ENCODE peak calls at places on chromosome 19, in five cellular contexts. K is choroid plexus epithelial cell, B is right cardiac atrium, S is HFF-Myc, O is upper lobe of left lung. N is an unnamed sample.

GRCh38 chr19:48868196-48868886 is at the start of gene PLEKHA4:
- DNase-seq in S (no peak), K (peak), B (peak), O (peak), N (peak)

GRCh38 chr19:28468701-28469459 is 744.1 kb downstream of the UQCRFS1 start:
- DNase-seq in K (peak), S (no peak), B (no peak), O (peak), N (peak)

GRCh38 chr19:23916991-23917390 is 2.3 kb downstream of the ZNF726 start:
- DNase-seq in B (no peak), K (peak), O (no peak), S (no peak), N (no peak)

GRCh38 chr19:41174297-41174928 is 18.6 kb upstream of the CYP2S1 start:
- DNase-seq in O (no peak), B (no peak), K (no peak), S (no peak), N (no peak)

GRCh38 chr19:11963566-11964355 is 1.1 kb upstream of the ZNF763 start:
- DNase-seq in S (no peak), K (peak), O (peak), B (peak), N (peak)

GRCh38 chr19:57974434-57974833 is at the start of gene C19orf18:
- DNase-seq in S (no peak), B (no peak), K (no peak), O (no peak), N (no peak)

GRCh38 chr19:658059-658839 is 4.8 kb downstream of the RNF126 start:
- DNase-seq in B (no peak), S (no peak), O (peak), K (no peak), N (no peak)

GRCh38 chr19:45402469-45403070 is 2.3 kb downstream of the PPP1R13L start:
- DNase-seq in O (peak), K (no peak), S (no peak), B (peak), N (no peak)

GRCh38 chr19:53910170-53910518 is 1.1 kb downstream of the CACNG7 start:
- DNase-seq in B (no peak), O (no peak), S (no peak), K (no peak), N (peak)

GRCh38 chr19:6047256-6047655 is 63.0 kb downstream of the RFX2 start:
- DNase-seq in O (peak), K (no peak), B (no peak), S (no peak), N (no peak)

GRCh38 chr19:49878744-49879070 is 1.2 kb downstream of the TBC1D17 start:
- DNase-seq in O (no peak), B (peak), K (no peak), S (no peak), N (no peak)
- H3K4me3 ChIP-seq in O (peak), B (no peak), K (no peak), S (peak), N (no peak)

GRCh38 chr19:35901854-35902661 is at the start of gene HCST:
- DNase-seq in O (no peak), K (no peak), S (no peak), B (no peak), N (no peak)
- H3K4me3 ChIP-seq in O (peak), K (peak), S (peak), B (no peak), N (no peak)

GRCh38 chr19:39704181-39705044 is at the start of gene LGALS14:
- DNase-seq in S (no peak), O (no peak), B (no peak), K (no peak), N (no peak)
- H3K4me3 ChIP-seq in S (no peak), O (no peak), B (no peak), K (no peak), N (no peak)

GRCh38 chr19:8340341-8341096 is 2.5 kb downstream of the KANK3 start:
- DNase-seq in K (no peak), B (peak), S (no peak), O (no peak), N (peak)
- H3K4me3 ChIP-seq in K (no peak), B (no peak), S (no peak), O (peak), N (no peak)

DNA sequence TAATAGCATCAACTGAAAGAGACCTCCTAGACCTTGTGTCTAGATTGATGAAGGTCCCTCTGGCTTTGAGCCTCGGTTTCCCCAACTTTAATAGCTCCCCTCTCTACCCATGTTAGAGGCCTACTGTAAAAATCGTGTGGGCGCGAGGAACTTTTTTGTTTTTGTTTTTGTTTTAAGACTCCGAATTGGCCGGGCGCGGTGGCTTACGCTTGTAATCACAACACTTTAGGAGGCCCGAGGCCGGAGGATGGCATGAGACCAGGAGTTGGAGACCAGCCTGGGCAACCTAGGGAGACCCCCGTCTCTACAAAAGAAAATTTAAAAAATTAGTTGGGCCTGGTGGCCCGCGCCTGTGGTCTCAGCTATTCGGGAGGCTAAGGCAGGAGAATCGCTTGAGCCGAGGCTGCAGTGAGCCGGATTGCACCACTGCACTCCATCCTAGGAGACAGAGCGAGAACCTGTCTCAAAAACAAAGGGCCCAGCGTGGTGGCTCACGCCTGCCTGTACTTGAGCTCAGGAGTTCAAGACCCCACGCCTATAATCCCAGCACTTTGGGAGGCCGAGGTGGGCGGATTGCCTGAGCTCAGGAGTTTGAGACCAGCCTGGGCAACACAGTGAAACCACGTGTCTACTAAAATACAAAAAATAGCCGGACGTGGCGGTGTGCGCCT is 858 bp upstream of the PPP6R1 start:
- DNase-seq in K (peak), O (no peak), S (no peak), B (peak), N (no peak)
- H3K4me3 ChIP-seq in K (peak), O (peak), S (peak), B (peak), N (peak)

DNA sequence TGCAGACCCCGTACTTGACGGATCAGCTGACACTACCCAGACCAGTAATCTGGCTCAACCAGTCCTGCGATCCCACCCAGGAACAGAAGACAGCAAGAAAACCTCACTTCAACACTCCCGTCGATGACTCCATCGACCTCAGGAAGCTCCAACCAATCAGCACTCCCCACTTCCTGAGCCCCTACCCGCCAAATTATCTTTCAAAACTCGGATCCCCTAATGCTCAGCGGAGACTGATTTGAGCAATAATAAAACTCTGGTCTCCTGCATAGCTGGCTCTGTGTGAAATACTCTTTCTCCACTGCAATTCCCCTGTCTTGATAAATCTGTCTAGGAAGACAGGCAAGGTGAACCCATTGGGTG is 1.2 kb downstream of the LSM4 start:
- DNase-seq in S (no peak), K (peak), O (no peak), B (no peak), N (no peak)
- H3K4me3 ChIP-seq in S (peak), K (peak), O (peak), B (no peak), N (peak)

DNA sequence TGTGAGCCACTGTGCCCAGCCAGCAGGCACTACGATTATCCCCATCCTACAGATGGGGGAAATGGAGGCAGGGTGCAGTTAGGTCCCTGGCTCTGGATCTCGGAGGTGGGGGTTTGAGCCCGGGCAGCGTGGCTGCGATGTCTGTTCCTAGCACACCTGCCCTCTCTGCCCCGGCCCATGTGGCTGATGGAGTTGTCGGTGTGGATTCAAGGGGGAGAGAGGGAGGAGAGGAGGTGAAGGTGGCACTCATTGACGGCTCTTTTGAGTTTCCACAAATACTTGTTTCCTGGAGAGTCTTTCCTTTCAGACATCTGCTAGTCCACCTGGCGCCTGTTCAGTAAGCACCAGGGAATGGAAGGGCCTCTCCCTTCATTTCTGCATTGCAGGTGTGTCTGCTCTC is 69.8 kb downstream of the ARHGEF18 start:
- DNase-seq in B (no peak), S (no peak), K (no peak), O (no peak), N (no peak)
- H3K4me3 ChIP-seq in B (no peak), S (no peak), K (no peak), O (no peak), N (no peak)

DNA sequence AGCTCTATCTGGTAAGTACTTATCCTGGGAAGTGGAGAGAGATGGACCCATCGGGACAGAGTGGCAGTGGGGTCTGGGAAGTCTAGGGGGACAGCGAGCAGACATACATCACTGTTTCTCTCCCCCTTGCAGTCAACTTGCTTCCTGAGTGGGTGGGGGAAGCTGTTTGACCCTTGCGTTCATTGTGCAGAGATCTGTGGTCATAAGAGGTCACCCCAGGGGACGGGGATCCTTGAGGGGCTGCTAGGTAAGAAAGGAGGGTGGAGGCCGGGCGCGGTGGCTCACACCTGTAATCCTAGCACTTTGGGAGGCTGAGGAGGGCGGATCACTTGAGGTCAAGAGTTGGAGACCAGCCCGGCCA is 474 bp downstream of the ARHGEF18 start:
- DNase-seq in B (no peak), S (no peak), K (no peak), O (no peak), N (no peak)
- H3K4me3 ChIP-seq in B (no peak), S (no peak), K (no peak), O (peak), N (no peak)

GRCh38 chr19:39828634-39829032 is 5.3 kb downstream of the DYRK1B start:
- DNase-seq in S (no peak), K (no peak), B (no peak), O (no peak), N (no peak)
- H3K4me3 ChIP-seq in S (no peak), K (no peak), B (no peak), O (no peak), N (no peak)

GRCh38 chr19:55253842-55254624 is 4.8 kb downstream of the PPP6R1 start:
- DNase-seq in B (no peak), K (no peak), O (no peak), S (no peak), N (peak)
- H3K4me3 ChIP-seq in B (no peak), K (no peak), O (peak), S (no peak), N (no peak)

N was measured in kidney.